ENCODE peak calls at places on chromosomes 1 and 21, in nine cellular contexts. One of them, this sample, is unnamed.

GRCh38 chr21:44508711-44509445 is 31.1 kb downstream of the KRTAP10-1 start:
- DNase-seq in thoracic aorta: no peak
- DNase-seq in fibroblast of mammary gland: no peak
- DNase-seq in heart left ventricle: no peak
- DNase-seq in OCI-LY7: no peak
- DNase-seq in endothelial cell: no peak
- DNase-seq in SK-N-SH: no peak
- DNase-seq in pancreas: peak
- DNase-seq in left ventricle myocardium inferior: no peak
- DNase-seq in this sample: no peak

GRCh38 chr21:29538115-29538514 is 239.4 kb downstream of the BACH1 start:
- DNase-seq in thoracic aorta: no peak
- DNase-seq in fibroblast of mammary gland: peak
- DNase-seq in heart left ventricle: no peak
- DNase-seq in OCI-LY7: no peak
- DNase-seq in endothelial cell: no peak
- DNase-seq in SK-N-SH: no peak
- DNase-seq in pancreas: no peak
- DNase-seq in left ventricle myocardium inferior: no peak
- DNase-seq in this sample: no peak

GRCh38 chr1:48644950-48645605 is 131.6 kb downstream of the BEND5 start:
- DNase-seq in thoracic aorta: no peak
- DNase-seq in fibroblast of mammary gland: no peak
- DNase-seq in heart left ventricle: no peak
- DNase-seq in OCI-LY7: no peak
- DNase-seq in endothelial cell: no peak
- DNase-seq in SK-N-SH: no peak
- DNase-seq in pancreas: no peak
- DNase-seq in left ventricle myocardium inferior: no peak
- DNase-seq in this sample: no peak

GRCh38 chr1:192538407-192539311 is 36.9 kb upstream of the RGS1 start:
- DNase-seq in thoracic aorta: no peak
- DNase-seq in fibroblast of mammary gland: peak
- DNase-seq in heart left ventricle: no peak
- DNase-seq in OCI-LY7: peak
- DNase-seq in endothelial cell: no peak
- DNase-seq in SK-N-SH: no peak
- DNase-seq in pancreas: no peak
- DNase-seq in left ventricle myocardium inferior: no peak
- DNase-seq in this sample: no peak

GRCh38 chr1:245701631-245702030 is 546.8 kb downstream of the KIF26B start:
- DNase-seq in thoracic aorta: no peak
- DNase-seq in fibroblast of mammary gland: no peak
- DNase-seq in heart left ventricle: no peak
- DNase-seq in OCI-LY7: no peak
- DNase-seq in endothelial cell: no peak
- DNase-seq in SK-N-SH: no peak
- DNase-seq in pancreas: no peak
- DNase-seq in left ventricle myocardium inferior: no peak
- DNase-seq in this sample: no peak

GRCh38 chr1:196773713-196774112 is 927 bp upstream of the CFHR3 start:
- DNase-seq in thoracic aorta: no peak
- DNase-seq in fibroblast of mammary gland: no peak
- DNase-seq in heart left ventricle: no peak
- DNase-seq in OCI-LY7: no peak
- DNase-seq in endothelial cell: no peak
- DNase-seq in SK-N-SH: no peak
- DNase-seq in pancreas: no peak
- DNase-seq in left ventricle myocardium inferior: no peak
- DNase-seq in this sample: no peak

GRCh38 chr1:115222616-115223402 is 115.2 kb downstream of the NGF start:
- DNase-seq in thoracic aorta: no peak
- DNase-seq in fibroblast of mammary gland: no peak
- DNase-seq in heart left ventricle: no peak
- DNase-seq in OCI-LY7: no peak
- DNase-seq in endothelial cell: no peak
- DNase-seq in SK-N-SH: no peak
- DNase-seq in pancreas: no peak
- DNase-seq in left ventricle myocardium inferior: no peak
- DNase-seq in this sample: no peak

GRCh38 chr1:33234588-33234990 is 21.7 kb upstream of the ZNF362 start:
- DNase-seq in thoracic aorta: no peak
- DNase-seq in fibroblast of mammary gland: no peak
- DNase-seq in heart left ventricle: no peak
- DNase-seq in OCI-LY7: no peak
- DNase-seq in endothelial cell: no peak
- DNase-seq in SK-N-SH: no peak
- DNase-seq in pancreas: no peak
- DNase-seq in left ventricle myocardium inferior: no peak
- DNase-seq in this sample: no peak

GRCh38 chr21:45142469-45142868 is 68.1 kb downstream of the ADARB1 start:
- DNase-seq in thoracic aorta: no peak
- DNase-seq in fibroblast of mammary gland: peak
- DNase-seq in heart left ventricle: peak
- DNase-seq in OCI-LY7: no peak
- DNase-seq in endothelial cell: no peak
- DNase-seq in SK-N-SH: no peak
- DNase-seq in pancreas: peak
- DNase-seq in left ventricle myocardium inferior: no peak
- DNase-seq in this sample: no peak

GRCh38 chr1:196143602-196144342 is 464.5 kb downstream of the KCNT2 start:
- DNase-seq in thoracic aorta: no peak
- DNase-seq in fibroblast of mammary gland: peak
- DNase-seq in heart left ventricle: no peak
- DNase-seq in OCI-LY7: peak
- DNase-seq in endothelial cell: no peak
- DNase-seq in SK-N-SH: no peak
- DNase-seq in pancreas: no peak
- DNase-seq in left ventricle myocardium inferior: no peak
- DNase-seq in this sample: no peak

GRCh38 chr1:38962113-38962512 is 20.5 kb upstream of the RHBDL2 start:
- DNase-seq in thoracic aorta: no peak
- DNase-seq in fibroblast of mammary gland: peak
- DNase-seq in heart left ventricle: no peak
- DNase-seq in OCI-LY7: no peak
- DNase-seq in endothelial cell: no peak
- DNase-seq in SK-N-SH: no peak
- DNase-seq in pancreas: no peak
- DNase-seq in left ventricle myocardium inferior: no peak
- DNase-seq in this sample: no peak

GRCh38 chr1:69410457-69410850 is 157.3 kb upstream of the LRRC7 start:
- DNase-seq in thoracic aorta: no peak
- DNase-seq in fibroblast of mammary gland: no peak
- DNase-seq in heart left ventricle: no peak
- DNase-seq in OCI-LY7: no peak
- DNase-seq in endothelial cell: no peak
- DNase-seq in SK-N-SH: no peak
- DNase-seq in pancreas: no peak
- DNase-seq in left ventricle myocardium inferior: no peak
- DNase-seq in this sample: no peak

GRCh38 chr1:223832637-223832943 is 13.2 kb downstream of the TP53BP2 start:
- DNase-seq in thoracic aorta: no peak
- DNase-seq in fibroblast of mammary gland: no peak
- DNase-seq in heart left ventricle: peak
- DNase-seq in OCI-LY7: peak
- DNase-seq in endothelial cell: no peak
- DNase-seq in SK-N-SH: no peak
- DNase-seq in pancreas: no peak
- DNase-seq in left ventricle myocardium inferior: no peak
- DNase-seq in this sample: no peak

GRCh38 chr1:83086346-83086745 is 912.6 kb downstream of the TTLL7 start:
- DNase-seq in thoracic aorta: no peak
- DNase-seq in fibroblast of mammary gland: no peak
- DNase-seq in heart left ventricle: no peak
- DNase-seq in OCI-LY7: no peak
- DNase-seq in endothelial cell: no peak
- DNase-seq in SK-N-SH: no peak
- DNase-seq in pancreas: no peak
- DNase-seq in left ventricle myocardium inferior: no peak
- DNase-seq in this sample: no peak

GRCh38 chr1:75134939-75135828 is 996 bp downstream of the LHX8 start:
- DNase-seq in thoracic aorta: no peak
- DNase-seq in fibroblast of mammary gland: no peak
- DNase-seq in heart left ventricle: no peak
- DNase-seq in OCI-LY7: no peak
- DNase-seq in endothelial cell: no peak
- DNase-seq in SK-N-SH: peak
- DNase-seq in pancreas: no peak
- DNase-seq in left ventricle myocardium inferior: no peak
- DNase-seq in this sample: no peak

GRCh38 chr1:100835866-100836842 is 58.5 kb downstream of the EXTL2 start:
- DNase-seq in thoracic aorta: no peak
- DNase-seq in fibroblast of mammary gland: peak
- DNase-seq in heart left ventricle: no peak
- DNase-seq in OCI-LY7: no peak
- DNase-seq in endothelial cell: no peak
- DNase-seq in SK-N-SH: no peak
- DNase-seq in pancreas: no peak
- DNase-seq in left ventricle myocardium inferior: no peak
- DNase-seq in this sample: no peak

GRCh38 chr1:64171797-64172281 is 31.6 kb upstream of the UBE2U start:
- DNase-seq in thoracic aorta: no peak
- DNase-seq in fibroblast of mammary gland: peak
- DNase-seq in heart left ventricle: no peak
- DNase-seq in OCI-LY7: no peak
- DNase-seq in endothelial cell: no peak
- DNase-seq in SK-N-SH: no peak
- DNase-seq in pancreas: no peak
- DNase-seq in left ventricle myocardium inferior: no peak
- DNase-seq in this sample: no peak

GRCh38 chr1:90044346-90044745 is 49.4 kb downstream of the ZNF326 start:
- DNase-seq in thoracic aorta: no peak
- DNase-seq in fibroblast of mammary gland: no peak
- DNase-seq in heart left ventricle: no peak
- DNase-seq in OCI-LY7: no peak
- DNase-seq in endothelial cell: no peak
- DNase-seq in SK-N-SH: no peak
- DNase-seq in pancreas: no peak
- DNase-seq in left ventricle myocardium inferior: no peak
- DNase-seq in this sample: no peak

GRCh38 chr1:24567792-24568388 is 12.0 kb downstream of the NCMAP start:
- DNase-seq in thoracic aorta: no peak
- DNase-seq in fibroblast of mammary gland: no peak
- DNase-seq in heart left ventricle: no peak
- DNase-seq in OCI-LY7: no peak
- DNase-seq in endothelial cell: no peak
- DNase-seq in SK-N-SH: no peak
- DNase-seq in pancreas: peak
- DNase-seq in left ventricle myocardium inferior: no peak
- DNase-seq in this sample: no peak
- TF ChIP-seq CTCF in thoracic aorta: no peak
- TF ChIP-seq CTCF in fibroblast of mammary gland: no peak
- TF ChIP-seq CTCF in heart left ventricle: no peak
- TF ChIP-seq CTCF in OCI-LY7: peak
- TF ChIP-seq CTCF in endothelial cell: no peak
- TF ChIP-seq CTCF in SK-N-SH: no peak
- TF ChIP-seq CTCF in pancreas: no peak
- TF ChIP-seq CTCF in left ventricle myocardium inferior: no peak
- TF ChIP-seq CTCF in this sample: no peak

GRCh38 chr1:209155556-209155955 is 428.0 kb upstream of the CAMK1G start:
- DNase-seq in thoracic aorta: no peak
- DNase-seq in fibroblast of mammary gland: no peak
- DNase-seq in heart left ventricle: no peak
- DNase-seq in OCI-LY7: no peak
- DNase-seq in endothelial cell: no peak
- DNase-seq in SK-N-SH: no peak
- DNase-seq in pancreas: no peak
- DNase-seq in left ventricle myocardium inferior: no peak
- DNase-seq in this sample: no peak
- TF ChIP-seq CTCF in thoracic aorta: no peak
- TF ChIP-seq CTCF in fibroblast of mammary gland: no peak
- TF ChIP-seq CTCF in heart left ventricle: no peak
- TF ChIP-seq CTCF in OCI-LY7: no peak
- TF ChIP-seq CTCF in endothelial cell: no peak
- TF ChIP-seq CTCF in SK-N-SH: no peak
- TF ChIP-seq CTCF in pancreas: no peak
- TF ChIP-seq CTCF in left ventricle myocardium inferior: no peak
- TF ChIP-seq CTCF in this sample: no peak

GRCh38 chr1:85398391-85399064 is 66.4 kb downstream of the DDAH1 start:
- DNase-seq in thoracic aorta: no peak
- DNase-seq in fibroblast of mammary gland: peak
- DNase-seq in heart left ventricle: no peak
- DNase-seq in OCI-LY7: no peak
- DNase-seq in endothelial cell: no peak
- DNase-seq in SK-N-SH: no peak
- DNase-seq in pancreas: no peak
- DNase-seq in left ventricle myocardium inferior: no peak
- DNase-seq in this sample: no peak
- TF ChIP-seq CTCF in thoracic aorta: peak
- TF ChIP-seq CTCF in fibroblast of mammary gland: peak
- TF ChIP-seq CTCF in heart left ventricle: peak
- TF ChIP-seq CTCF in OCI-LY7: peak
- TF ChIP-seq CTCF in endothelial cell: no peak
- TF ChIP-seq CTCF in SK-N-SH: peak
- TF ChIP-seq CTCF in pancreas: no peak
- TF ChIP-seq CTCF in left ventricle myocardium inferior: peak
- TF ChIP-seq CTCF in this sample: no peak

GRCh38 chr1:214586621-214587020 is 16.4 kb upstream of the CENPF start:
- DNase-seq in thoracic aorta: no peak
- DNase-seq in fibroblast of mammary gland: no peak
- DNase-seq in heart left ventricle: no peak
- DNase-seq in OCI-LY7: no peak
- DNase-seq in endothelial cell: no peak
- DNase-seq in SK-N-SH: no peak
- DNase-seq in pancreas: no peak
- DNase-seq in left ventricle myocardium inferior: no peak
- DNase-seq in this sample: no peak

GRCh38 chr1:214588963-214589597 is 13.9 kb upstream of the CENPF start:
- DNase-seq in thoracic aorta: no peak
- DNase-seq in fibroblast of mammary gland: peak
- DNase-seq in heart left ventricle: no peak
- DNase-seq in OCI-LY7: no peak
- DNase-seq in endothelial cell: no peak
- DNase-seq in SK-N-SH: no peak
- DNase-seq in pancreas: no peak
- DNase-seq in left ventricle myocardium inferior: no peak
- DNase-seq in this sample: no peak

GRCh38 chr1:214587165-214587564 is 15.8 kb upstream of the CENPF start:
- DNase-seq in thoracic aorta: no peak
- DNase-seq in fibroblast of mammary gland: no peak
- DNase-seq in heart left ventricle: no peak
- DNase-seq in OCI-LY7: no peak
- DNase-seq in endothelial cell: no peak
- DNase-seq in SK-N-SH: no peak
- DNase-seq in pancreas: no peak
- DNase-seq in left ventricle myocardium inferior: no peak
- DNase-seq in this sample: no peak

GRCh38 chr1:214593158-214593557 is 9.8 kb upstream of the CENPF start:
- DNase-seq in thoracic aorta: no peak
- DNase-seq in fibroblast of mammary gland: no peak
- DNase-seq in heart left ventricle: no peak
- DNase-seq in OCI-LY7: no peak
- DNase-seq in endothelial cell: no peak
- DNase-seq in SK-N-SH: no peak
- DNase-seq in pancreas: no peak
- DNase-seq in left ventricle myocardium inferior: no peak
- DNase-seq in this sample: no peak

DNA sequence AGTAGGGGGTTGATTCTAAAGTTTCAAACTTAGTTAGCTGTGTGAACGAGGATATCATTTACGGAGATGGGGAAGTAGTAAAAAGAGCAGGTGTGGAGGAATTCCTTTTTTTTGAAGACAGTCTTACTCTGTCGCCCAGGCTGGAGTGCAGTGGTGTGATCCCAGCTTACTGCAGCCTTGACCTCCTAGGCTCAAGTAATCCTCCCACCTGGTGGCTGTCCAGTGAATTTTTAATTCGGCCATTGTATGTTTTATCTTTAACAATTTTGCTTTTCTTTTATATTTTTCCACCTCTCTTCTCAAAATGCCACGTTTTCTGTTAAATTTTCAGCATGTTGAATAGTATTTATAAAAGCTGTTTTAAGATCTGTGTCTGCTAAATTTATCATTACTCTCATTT is 12.3 kb upstream of the CENPF start:
- DNase-seq in thoracic aorta: no peak
- DNase-seq in fibroblast of mammary gland: no peak
- DNase-seq in heart left ventricle: no peak
- DNase-seq in OCI-LY7: no peak
- DNase-seq in endothelial cell: no peak
- DNase-seq in SK-N-SH: no peak
- DNase-seq in pancreas: no peak
- DNase-seq in left ventricle myocardium inferior: no peak
- DNase-seq in this sample: no peak
- TF ChIP-seq CTCF in thoracic aorta: no peak
- TF ChIP-seq CTCF in fibroblast of mammary gland: no peak
- TF ChIP-seq CTCF in heart left ventricle: no peak
- TF ChIP-seq CTCF in OCI-LY7: no peak
- TF ChIP-seq CTCF in endothelial cell: no peak
- TF ChIP-seq CTCF in SK-N-SH: peak
- TF ChIP-seq CTCF in pancreas: no peak
- TF ChIP-seq CTCF in left ventricle myocardium inferior: no peak
- TF ChIP-seq CTCF in this sample: no peak